ENCODE peak calls at places on chromosomes 16 and 17, in six cellular contexts. N, H, K, P, Q and J are unnamed samples.

GRCh38 chr16:60001523-60001922 is 1267.4 kb upstream of the GOT2 start:
- DNase-seq in Q (no peak), P (no peak), H (no peak), K (no peak), N (no peak), J (no peak)

GRCh38 chr17:72502111-72502939 is 381.5 kb downstream of the SOX9 start:
- DNase-seq in N (peak; percentile 52), H (no peak), Q (peak; percentile 81), K (no peak), P (no peak), J (no peak)

GRCh38 chr16:23207485-23207884 is 24.9 kb downstream of the SCNN1G start:
- DNase-seq in P (no peak), Q (no peak), N (no peak), K (no peak), H (no peak), J (no peak)

GRCh38 chr17:78383725-78384471 is 5.4 kb downstream of the PGS1 start:
- DNase-seq in H (no peak), K (no peak), Q (peak; percentile 80), N (no peak), P (peak; percentile 93), J (no peak)

GRCh38 chr17:80029235-80029974 is 6.3 kb downstream of the TBC1D16 start:
- DNase-seq in P (peak; percentile 96), K (no peak), H (no peak), N (no peak), Q (no peak), J (peak; percentile 77)

GRCh38 chr17:52647411-52647810 is 488.9 kb upstream of the CA10 start:
- DNase-seq in Q (no peak), N (no peak), K (no peak), H (no peak), P (no peak), J (no peak)

GRCh38 chr17:6269474-6269873 is 165.4 kb downstream of the AIPL1 start:
- DNase-seq in H (no peak), K (peak; percentile 6), Q (no peak), N (peak; percentile 82), P (no peak), J (no peak)

GRCh38 chr17:79114455-79115301 is 40.1 kb downstream of the ENGASE start:
- DNase-seq in P (peak; percentile 83), Q (peak; percentile 86), N (no peak), K (no peak), H (no peak), J (no peak)

GRCh38 chr17:69733171-69734014 is 318.9 kb downstream of the MAP2K6 start:
- DNase-seq in N (no peak), H (no peak), K (no peak), P (no peak), Q (peak; percentile 67), J (peak; percentile 20)

GRCh38 chr17:60161598-60162330 is 12.0 kb downstream of the CA4 start:
- DNase-seq in N (peak; percentile 74), P (no peak), K (no peak), H (no peak), Q (no peak), J (no peak)

GRCh38 chr16:290015-290680 is 7.2 kb downstream of the PDIA2 start:
- DNase-seq in P (no peak), N (no peak), H (no peak), K (no peak), Q (no peak), J (no peak)

GRCh38 chr17:47287639-47288038 is 34.0 kb downstream of the ITGB3 start:
- DNase-seq in Q (no peak), N (no peak), P (no peak), H (no peak), K (no peak), J (no peak)

GRCh38 chr16:4847774-4848587 is 700 bp downstream of the UBN1 start:
- DNase-seq in H (no peak), N (peak; percentile 55), Q (peak; percentile 53), P (peak; percentile 81), K (no peak), J (peak; percentile 68)

GRCh38 chr16:56263711-56264608 is 72.7 kb downstream of the GNAO1 start:
- DNase-seq in Q (no peak), N (no peak), P (peak; percentile 60), H (no peak), K (no peak), J (no peak)

GRCh38 chr17:82848022-82848592 is 8.3 kb upstream of the ZNF750 start:
- DNase-seq in N (no peak), K (no peak), H (no peak), Q (peak; percentile 86), P (peak; percentile 84), J (peak; percentile 74)

GRCh38 chr16:4923853-4924252 is 13.1 kb downstream of the PPL start:
- DNase-seq in H (no peak), Q (no peak), N (no peak), K (no peak), P (no peak), J (no peak)

GRCh38 chr17:38746004-38746892 is 1.9 kb downstream of the PCGF2 start:
- DNase-seq in P (no peak), Q (no peak), H (no peak), K (no peak), N (peak; percentile 65), J (no peak)

GRCh38 chr17:63774982-63775290 is 966 bp downstream of the DDX42 start:
- DNase-seq in H (no peak), Q (no peak), K (no peak), P (no peak), N (peak; percentile 8), J (no peak)

GRCh38 chr16:12260647-12261262 is 284.2 kb downstream of the SNX29 start:
- DNase-seq in N (peak; percentile 93), H (no peak), P (no peak), Q (no peak), K (peak; percentile 36), J (no peak)

GRCh38 chr17:29588561-29589411 is 662 bp downstream of the GIT1 start:
- DNase-seq in P (no peak), H (no peak), K (no peak), N (peak; percentile 63), Q (no peak), J (no peak)

GRCh38 chr17:7001562-7001961 is 5.7 kb downstream of the ALOX12 start:
- DNase-seq in Q (no peak), K (no peak), H (no peak), N (peak; percentile 69), P (peak; percentile 35), J (no peak)

GRCh38 chr17:65173284-65173793 is 36.2 kb downstream of the RGS9 start:
- DNase-seq in H (no peak), Q (peak; percentile 5), K (no peak), P (no peak), N (peak; percentile 24), J (peak; percentile 26)

GRCh38 chr17:30117548-30118155 is 1.0 kb downstream of the NSRP1 start:
- DNase-seq in N (no peak), H (no peak), P (no peak), K (no peak), Q (no peak), J (no peak)

GRCh38 chr17:35775583-35775982 is 14.9 kb downstream of the C17orf50 start:
- DNase-seq in Q (no peak), H (no peak), N (no peak), K (no peak), P (no peak), J (no peak)

GRCh38 chr17:11240841-11241610 is at the start of gene SHISA6:
- DNase-seq in P (no peak), H (no peak), N (peak; percentile 43), Q (peak; percentile 7), K (no peak), J (no peak)

GRCh38 chr17:11239379-11239970 is 1.5 kb upstream of the SHISA6 start:
- DNase-seq in N (no peak), K (no peak), Q (no peak), P (no peak), H (no peak), J (no peak)

GRCh38 chr17:11238710-11239109 is 2.3 kb upstream of the SHISA6 start:
- DNase-seq in K (no peak), H (no peak), Q (peak; percentile 12), P (no peak), N (no peak), J (no peak)

GRCh38 chr17:11241611-11242226 is 706 bp downstream of the SHISA6 start:
- DNase-seq in N (peak; percentile 27), H (no peak), Q (peak; percentile 54), P (no peak), K (no peak), J (peak; percentile 59)

GRCh38 chr17:11240041-11240801 is 792 bp upstream of the SHISA6 start:
- DNase-seq in K (no peak), Q (peak; percentile 53), N (peak; percentile 39), P (no peak), H (no peak), J (no peak)
- TF ChIP-seq CTCF in K (no peak), Q (no peak), N (no peak), P (no peak), H (peak; percentile 28), J (no peak)

DNA sequence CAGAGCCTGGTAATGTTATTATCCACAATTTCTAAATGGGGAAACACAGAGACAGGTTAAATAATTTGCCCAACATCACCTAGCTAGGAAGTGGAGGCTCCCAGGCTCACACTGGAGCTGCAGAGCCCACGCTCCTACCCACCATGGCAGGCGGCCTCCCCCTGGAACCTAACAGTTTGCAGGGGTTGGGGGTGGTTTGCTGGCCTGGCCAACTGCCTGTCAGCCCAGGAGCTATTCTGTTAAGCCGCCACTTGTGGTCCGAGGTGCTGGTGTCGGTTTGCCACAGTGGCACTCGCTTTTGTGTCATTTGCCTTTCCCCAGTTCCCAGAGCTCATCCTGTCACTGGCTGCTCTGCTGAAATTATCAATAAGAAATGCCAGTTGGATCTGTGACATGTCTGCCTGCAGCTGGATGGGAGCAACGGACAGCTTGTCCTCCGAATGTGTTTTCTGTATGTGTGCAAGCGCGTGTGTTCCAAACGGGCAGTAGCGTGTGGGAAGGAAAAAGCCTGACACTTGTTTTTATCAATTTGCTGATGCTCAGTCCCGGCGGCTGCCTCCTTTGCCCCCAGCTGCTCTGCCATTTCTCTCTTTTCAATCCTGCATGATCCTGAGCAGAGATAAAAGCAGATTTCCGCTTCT is 3.8 kb downstream of the PRCD start:
- DNase-seq in H (no peak), N (peak; percentile 15), K (no peak), P (no peak), Q (no peak), J (no peak)
- TF ChIP-seq POLR2AphosphoS5 in H (no peak), N (no peak), K (no peak), P (no peak), Q (no peak), J (no peak)

DNA sequence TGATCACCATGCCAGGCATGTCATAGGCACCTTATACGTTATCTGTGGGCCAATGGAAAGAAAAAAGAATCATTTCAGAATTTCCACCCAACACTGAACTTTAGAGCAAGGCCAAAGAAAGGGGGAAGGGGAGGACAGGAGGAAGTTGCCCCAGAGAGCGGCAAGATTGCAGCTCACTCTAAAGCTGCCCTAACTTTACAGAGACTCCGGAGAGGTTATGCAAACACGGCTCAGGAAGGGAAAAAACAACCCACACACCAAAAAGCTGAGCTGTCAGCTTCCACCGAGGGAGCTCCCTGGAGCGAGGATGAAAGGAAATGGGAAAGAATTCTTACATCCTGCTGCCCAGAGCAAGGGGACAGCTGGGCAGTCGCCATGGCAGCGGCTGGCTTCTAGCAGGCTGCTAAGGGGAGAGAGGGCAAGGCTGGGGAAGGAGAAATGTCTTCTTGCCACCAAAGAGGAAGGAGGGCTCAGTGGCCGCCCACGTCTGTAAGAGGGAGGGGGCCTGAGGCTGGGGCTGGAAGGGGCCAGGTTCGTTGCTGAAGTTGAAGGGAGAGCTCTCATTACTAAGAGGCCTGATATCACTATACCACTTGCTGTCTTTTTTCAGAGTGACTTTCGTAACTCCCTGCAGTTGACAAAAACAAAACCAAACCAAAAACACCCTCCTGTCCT is 18.2 kb downstream of the COTL1 start:
- DNase-seq in Q (no peak), H (peak; percentile 50), K (no peak), P (peak; percentile 77), N (peak; percentile 93), J (no peak)
- H3K4me1 ChIP-seq in Q (no peaks in the 10 kb centered on the region), H (peaks cover 37% of the 10 kb centered on the region), K (peaks cover 35% of the 10 kb centered on the region), P (peaks cover 56% of the 10 kb centered on the region), N (peaks cover 41% of the 10 kb centered on the region), J (peaks cover 7% of the 10 kb centered on the region)

GRCh38 chr16:8611886-8612595 is 9.5 kb upstream of the METTL22 start:
- DNase-seq in Q (no peak), H (no peak), K (no peak), N (no peak), P (no peak), J (no peak)
- TF ChIP-seq CTCF in Q (no peak), H (no peak), K (no peak), N (no peak), P (no peak), J (no peak)